ENCODE peak calls at places on chromosomes 13 and 19, in ten cellular contexts. D is stimulated activated CD8-positive, alpha-beta memory T cell treated with anti-CD3 and anti-CD28 coated beads, Interleukin-15, amount 100 ng/mL, for 24 hours; C is HuH-7; F is kidney epithelial cell; Z is SJSA1; Q is stimulated activated naive CD8-positive, alpha-beta T cell treated with anti-CD3 and anti-CD28 coated beads, Interleukin-15, amount 100 ng/mL, for 72 hours; M is Ammon's horn; O is EL; I is SW 1271; K is HFFc6. V is an unnamed sample.

GRCh38 chr13:80116107-80116506 is 224.8 kb downstream of the SPRY2 start:
- DNase-seq in D (no peak), C (no peak), F (no peak), Z (peak), Q (no peak), M (peak), O (peak), I (no peak), K (peak), V (no peak)

GRCh38 chr13:46685006-46685730 is 111.8 kb downstream of the ESD start:
- DNase-seq in D (no peak), C (no peak), F (no peak), Z (no peak), Q (no peak), M (no peak), O (no peak), I (no peak), K (no peak), V (no peak)

GRCh38 chr13:42548731-42549554 is 25.0 kb upstream of the TNFSF11 start:
- DNase-seq in D (no peak), C (no peak), F (no peak), Z (no peak), Q (peak), M (peak), O (no peak), I (no peak), K (no peak), V (no peak)

GRCh38 chr13:61685683-61686013 is 270.0 kb upstream of the PCDH20 start:
- DNase-seq in D (no peak), C (peak), F (no peak), Z (no peak), Q (no peak), M (peak), O (no peak), I (no peak), K (no peak), V (no peak)

GRCh38 chr19:30076101-30076551 is 134.1 kb downstream of the URI1 start:
- DNase-seq in D (no peak), C (no peak), F (no peak), Z (no peak), Q (no peak), M (no peak), O (no peak), I (no peak), K (no peak), V (peak)

GRCh38 chr19:12639901-12640613 is 26.5 kb downstream of the MAN2B1 start:
- DNase-seq in D (peak), C (peak), F (peak), Z (peak), Q (peak), M (peak), O (peak), I (no peak), K (peak), V (peak)

GRCh38 chr13:83547043-83547442 is 335.2 kb downstream of the SLITRK1 start:
- DNase-seq in D (no peak), C (no peak), F (no peak), Z (no peak), Q (no peak), M (no peak), O (no peak), I (no peak), K (no peak), V (no peak)

GRCh38 chr19:5964816-5965565 is 12.9 kb downstream of the RANBP3 start:
- DNase-seq in D (no peak), C (no peak), F (no peak), Z (no peak), Q (no peak), M (no peak), O (no peak), I (no peak), K (no peak), V (no peak)

GRCh38 chr19:2050991-2051770 is at the start of gene MKNK2:
- DNase-seq in D (peak), C (peak), F (no peak), Z (peak), Q (peak), M (peak), O (peak), I (peak), K (peak), V (peak)

GRCh38 chr19:2481466-2481865 is 5.5 kb downstream of the GADD45B start:
- DNase-seq in D (no peak), C (no peak), F (no peak), Z (no peak), Q (no peak), M (no peak), O (no peak), I (no peak), K (no peak), V (no peak)

GRCh38 chr19:47518139-47518538 is 3.3 kb upstream of the NAPA start:
- DNase-seq in D (peak), C (no peak), F (no peak), Z (no peak), Q (peak), M (no peak), O (no peak), I (no peak), K (no peak), V (no peak)

GRCh38 chr19:50702870-50703829 is 16.5 kb downstream of the SHANK1 start:
- DNase-seq in D (no peak), C (no peak), F (peak), Z (no peak), Q (no peak), M (no peak), O (peak), I (no peak), K (no peak), V (no peak)

GRCh38 chr19:41882568-41883462 is at the start of gene ARHGEF1:
- DNase-seq in D (no peak), C (peak), F (no peak), Z (peak), Q (no peak), M (peak), O (peak), I (no peak), K (no peak), V (peak)

GRCh38 chr19:30037835-30038234 is 95.8 kb downstream of the URI1 start:
- DNase-seq in D (no peak), C (no peak), F (no peak), Z (no peak), Q (no peak), M (no peak), O (no peak), I (no peak), K (no peak), V (no peak)

GRCh38 chr19:53962887-53963435 is at the start of gene CACNG8:
- DNase-seq in D (no peak), C (no peak), F (no peak), Z (no peak), Q (no peak), M (no peak), O (no peak), I (no peak), K (no peak), V (no peak)

GRCh38 chr19:11066326-11066725 is 22.9 kb upstream of the LDLR start:
- DNase-seq in D (no peak), C (no peak), F (no peak), Z (no peak), Q (no peak), M (no peak), O (no peak), I (no peak), K (no peak), V (no peak)

GRCh38 chr13:76993473-76993872 is 1.6 kb downstream of the CLN5 start:
- DNase-seq in D (no peak), C (no peak), F (no peak), Z (no peak), Q (no peak), M (no peak), O (no peak), I (no peak), K (no peak), V (no peak)

GRCh38 chr13:111595276-111595675 is 274.8 kb downstream of the TEX29 start:
- DNase-seq in D (no peak), C (no peak), F (no peak), Z (peak), Q (no peak), M (no peak), O (no peak), I (no peak), K (no peak), V (no peak)

GRCh38 chr19:2524840-2525723 is 49.2 kb downstream of the GADD45B start:
- DNase-seq in D (no peak), C (peak), F (peak), Z (peak), Q (no peak), M (no peak), O (peak), I (peak), K (peak), V (no peak)

GRCh38 chr19:54160948-54161347 is 1.4 kb upstream of the LENG1 start:
- DNase-seq in D (no peak), C (no peak), F (no peak), Z (no peak), Q (no peak), M (no peak), O (no peak), I (no peak), K (no peak), V (no peak)

GRCh38 chr13:93788456-93788855 is 561.8 kb downstream of the GPC6 start:
- DNase-seq in D (no peak), C (no peak), F (no peak), Z (no peak), Q (no peak), M (no peak), O (no peak), I (no peak), K (no peak), V (no peak)

GRCh38 chr19:6060600-6061391 is 49.5 kb downstream of the RFX2 start:
- DNase-seq in D (no peak), C (no peak), F (peak), Z (peak), Q (no peak), M (no peak), O (peak), I (no peak), K (peak), V (no peak)

V was measured in upper lobe of right lung.